ENCODE peak calls at places on chromosomes 1 and 21, in eight cellular contexts. One of them, this sample, is unnamed.

GRCh38 chr1:181623850-181624249 is 140.5 kb downstream of the CACNA1E start:
- DNase-seq in CD4-positive, alpha-beta T cell: no peak
- DNase-seq in lower lobe of right lung: no peak
- DNase-seq in BE2C: no peak
- DNase-seq in HTR-8/SVneo: no peak
- DNase-seq in RPMI8226: no peak
- DNase-seq in RWPE2: no peak
- DNase-seq in glutamatergic neuron: no peak
- DNase-seq in this sample: no peak

GRCh38 chr21:31351438-31351837 is 7.4 kb upstream of the TIAM1 start:
- DNase-seq in BE2C: peak
- DNase-seq in glutamatergic neuron: no peak
- DNase-seq in CD4-positive, alpha-beta T cell: no peak
- DNase-seq in RPMI8226: no peak
- DNase-seq in lower lobe of right lung: no peak
- DNase-seq in HTR-8/SVneo: peak
- DNase-seq in RWPE2: peak
- DNase-seq in this sample: no peak

GRCh38 chr1:170530972-170531757 is 801 bp upstream of the GORAB start:
- DNase-seq in BE2C: no peak
- DNase-seq in RWPE2: no peak
- DNase-seq in CD4-positive, alpha-beta T cell: no peak
- DNase-seq in RPMI8226: peak
- DNase-seq in glutamatergic neuron: no peak
- DNase-seq in lower lobe of right lung: peak
- DNase-seq in HTR-8/SVneo: no peak
- DNase-seq in this sample: peak

GRCh38 chr1:197341626-197342025 is 73.6 kb downstream of the CRB1 start:
- DNase-seq in RWPE2: no peak
- DNase-seq in RPMI8226: no peak
- DNase-seq in glutamatergic neuron: no peak
- DNase-seq in BE2C: no peak
- DNase-seq in CD4-positive, alpha-beta T cell: no peak
- DNase-seq in HTR-8/SVneo: no peak
- DNase-seq in lower lobe of right lung: no peak
- DNase-seq in this sample: no peak

GRCh38 chr1:3107201-3107600 is 38.2 kb downstream of the PRDM16 start:
- DNase-seq in CD4-positive, alpha-beta T cell: no peak
- DNase-seq in RWPE2: no peak
- DNase-seq in BE2C: no peak
- DNase-seq in glutamatergic neuron: no peak
- DNase-seq in HTR-8/SVneo: no peak
- DNase-seq in lower lobe of right lung: no peak
- DNase-seq in RPMI8226: no peak
- DNase-seq in this sample: no peak

GRCh38 chr1:93976291-93976690 is 67.1 kb upstream of the GCLM start:
- DNase-seq in HTR-8/SVneo: no peak
- DNase-seq in lower lobe of right lung: no peak
- DNase-seq in CD4-positive, alpha-beta T cell: no peak
- DNase-seq in RPMI8226: no peak
- DNase-seq in glutamatergic neuron: no peak
- DNase-seq in RWPE2: no peak
- DNase-seq in BE2C: no peak
- DNase-seq in this sample: no peak

GRCh38 chr1:184823080-184823479 is 68.4 kb upstream of the EDEM3 start:
- DNase-seq in BE2C: no peak
- DNase-seq in RPMI8226: no peak
- DNase-seq in RWPE2: no peak
- DNase-seq in CD4-positive, alpha-beta T cell: no peak
- DNase-seq in glutamatergic neuron: no peak
- DNase-seq in HTR-8/SVneo: peak
- DNase-seq in lower lobe of right lung: no peak
- DNase-seq in this sample: no peak

GRCh38 chr1:15007368-15007767 is 146.2 kb upstream of the TMEM51 start:
- DNase-seq in glutamatergic neuron: no peak
- DNase-seq in lower lobe of right lung: no peak
- DNase-seq in CD4-positive, alpha-beta T cell: no peak
- DNase-seq in BE2C: no peak
- DNase-seq in HTR-8/SVneo: no peak
- DNase-seq in RPMI8226: no peak
- DNase-seq in RWPE2: no peak
- DNase-seq in this sample: no peak

GRCh38 chr1:168081373-168082007 is 55.2 kb downstream of the GPR161 start:
- DNase-seq in RWPE2: no peak
- DNase-seq in RPMI8226: no peak
- DNase-seq in HTR-8/SVneo: no peak
- DNase-seq in lower lobe of right lung: no peak
- DNase-seq in BE2C: no peak
- DNase-seq in CD4-positive, alpha-beta T cell: no peak
- DNase-seq in glutamatergic neuron: no peak
- DNase-seq in this sample: no peak

GRCh38 chr21:35335951-35336446 is 286.9 kb upstream of the RUNX1 start:
- DNase-seq in BE2C: no peak
- DNase-seq in CD4-positive, alpha-beta T cell: no peak
- DNase-seq in RWPE2: no peak
- DNase-seq in lower lobe of right lung: no peak
- DNase-seq in HTR-8/SVneo: no peak
- DNase-seq in glutamatergic neuron: no peak
- DNase-seq in RPMI8226: no peak
- DNase-seq in this sample: no peak

GRCh38 chr1:28193701-28194161 is 17.2 kb upstream of the PTAFR start:
- DNase-seq in RPMI8226: no peak
- DNase-seq in glutamatergic neuron: no peak
- DNase-seq in HTR-8/SVneo: no peak
- DNase-seq in CD4-positive, alpha-beta T cell: no peak
- DNase-seq in BE2C: no peak
- DNase-seq in RWPE2: peak
- DNase-seq in lower lobe of right lung: no peak
- DNase-seq in this sample: no peak

This sample was measured in retina.